ENCODE peak calls at places on chromosomes 12 and 14, in seven cellular contexts. G is chondrocyte; S is occipital lobe; D is DND-41; B is DMS53; P is CD4-positive, alpha-beta T cell; L is stimulated activated CD4-positive, alpha-beta T cell treated with anti-CD3 and anti-CD28 coated beads, Interleukin-12 subunit alpha, Interleukin-12 subunit beta, amount 100 ng/mL, for 24 hours. N is an unnamed sample.

GRCh38 chr14:67630938-67631337 is 11.2 kb downstream of the ARG2 start:
- DNase-seq in G (no peak), S (no peak), D (no peak), B (no peak), P (no peak), L (no peak), N (no peak)

GRCh38 chr12:12088147-12088546 is 17.4 kb downstream of the BCL2L14 start:
- DNase-seq in G (no peak), S (no peak), D (no peak), B (no peak), P (no peak), L (no peak), N (no peak)

GRCh38 chr14:102501751-102502315 is 7.7 kb downstream of the ANKRD9 start:
- DNase-seq in G (no peak), S (no peak), D (no peak), B (no peak), P (no peak), L (no peak), N (no peak)

GRCh38 chr14:68027276-68027675 is 207.7 kb downstream of the RAD51B start:
- DNase-seq in G (no peak), S (no peak), D (no peak), B (no peak), P (no peak), L (no peak), N (no peak)

GRCh38 chr14:42642787-42643186 is 1036.1 kb downstream of the LRFN5 start:
- DNase-seq in G (no peak), S (no peak), D (no peak), B (no peak), P (no peak), L (no peak), N (no peak)

GRCh38 chr12:22287776-22288621 is 46.5 kb downstream of the ST8SIA1 start:
- DNase-seq in G (no peak), S (no peak), D (peak), B (peak), P (no peak), L (peak), N (no peak)

GRCh38 chr14:22852940-22853767 is 16.8 kb downstream of the MMP14 start:
- DNase-seq in G (peak), S (peak), D (peak), B (peak), P (peak), L (peak), N (peak)

GRCh38 chr14:77607741-77608302 is 8.6 kb downstream of the SPTLC2 start:
- DNase-seq in G (no peak), S (no peak), D (no peak), B (no peak), P (no peak), L (no peak), N (no peak)

GRCh38 chr12:118650586-118650960 is 274.2 kb downstream of the SUDS3 start:
- DNase-seq in G (no peak), S (no peak), D (no peak), B (no peak), P (no peak), L (no peak), N (no peak)

GRCh38 chr12:90770861-90771260 is 184.1 kb downstream of the CCER1 start:
- DNase-seq in G (no peak), S (no peak), D (no peak), B (peak), P (no peak), L (no peak), N (no peak)

GRCh38 chr12:115700896-115701465 is 576.5 kb downstream of the MED13L start:
- DNase-seq in G (no peak), S (no peak), D (no peak), B (no peak), P (no peak), L (no peak), N (no peak)

GRCh38 chr12:72602616-72603015 is 330.4 kb downstream of the TRHDE start:
- DNase-seq in G (no peak), S (no peak), D (no peak), B (no peak), P (no peak), L (no peak), N (no peak)

GRCh38 chr14:98210045-98210678 is 1061.8 kb downstream of the BCL11B start:
- DNase-seq in G (no peak), S (no peak), D (peak), B (no peak), P (peak), L (no peak), N (no peak)

GRCh38 chr12:64412458-64412857 is 8.3 kb downstream of the XPOT start:
- DNase-seq in G (no peak), S (no peak), D (no peak), B (no peak), P (no peak), L (no peak), N (no peak)

GRCh38 chr12:21941522-21942376 is 523 bp upstream of the ABCC9 start:
- DNase-seq in G (no peak), S (no peak), D (no peak), B (peak), P (no peak), L (no peak), N (no peak)

GRCh38 chr12:51963477-51963876 is 12.0 kb downstream of the ACVR1B start:
- DNase-seq in G (no peak), S (no peak), D (no peak), B (no peak), P (no peak), L (no peak), N (no peak)

GRCh38 chr14:104865631-104866441 is 768 bp downstream of the CEP170B start:
- DNase-seq in G (no peak), S (peak), D (no peak), B (peak), P (no peak), L (no peak), N (no peak)

GRCh38 chr14:58882577-58883018 is 244.8 kb downstream of the DACT1 start:
- DNase-seq in G (no peak), S (no peak), D (no peak), B (no peak), P (no peak), L (no peak), N (no peak)

GRCh38 chr14:95189400-95190162 is 32.3 kb upstream of the DICER1 start:
- DNase-seq in G (no peak), S (no peak), D (no peak), B (no peak), P (no peak), L (no peak), N (no peak)

GRCh38 chr12:64825143-64826011 is 930 bp downstream of the TBC1D30 start:
- DNase-seq in G (no peak), S (peak), D (no peak), B (no peak), P (no peak), L (no peak), N (no peak)

GRCh38 chr14:87824261-87824660 is 168.7 kb downstream of the GALC start:
- DNase-seq in G (no peak), S (no peak), D (no peak), B (no peak), P (no peak), L (no peak), N (no peak)

GRCh38 chr12:2336409-2336829 is 283.6 kb downstream of the CACNA1C start:
- DNase-seq in G (no peak), S (no peak), D (no peak), B (no peak), P (no peak), L (no peak), N (no peak)

GRCh38 chr12:56591111-56591510 is 39.0 kb downstream of the BAZ2A start:
- DNase-seq in G (no peak), S (no peak), D (no peak), B (peak), P (no peak), L (no peak), N (no peak)

GRCh38 chr14:95494456-95494855 is 22.0 kb downstream of the SYNE3 start:
- DNase-seq in G (no peak), S (no peak), D (no peak), B (no peak), P (no peak), L (no peak), N (no peak)

GRCh38 chr12:57205931-57206330 is 10.7 kb upstream of the NXPH4 start:
- DNase-seq in G (no peak), S (no peak), D (no peak), B (no peak), P (no peak), L (no peak), N (no peak)

GRCh38 chr12:77847665-77848431 is 17.2 kb downstream of the NAV3 start:
- DNase-seq in G (no peak), S (no peak), D (no peak), B (peak), P (no peak), L (no peak), N (no peak)

GRCh38 chr12:39605501-39605900 is 14.1 kb downstream of the ABCD2 start:
- DNase-seq in G (no peak), S (no peak), D (no peak), B (peak), P (no peak), L (no peak), N (no peak)

GRCh38 chr12:14325716-14326343 is 39.7 kb upstream of the ATF7IP start:
- DNase-seq in G (no peak), S (no peak), D (no peak), B (no peak), P (no peak), L (no peak), N (no peak)

GRCh38 chr14:59464651-59465569 is at the start of gene GPR135:
- DNase-seq in G (peak), S (peak), D (no peak), B (peak), P (peak), L (no peak), N (peak)

GRCh38 chr14:71206766-71207371 is 299.6 kb downstream of the PCNX1 start:
- DNase-seq in G (no peak), S (peak), D (no peak), B (peak), P (no peak), L (no peak), N (peak)

GRCh38 chr12:127620956-127621355 is 646.0 kb upstream of the TMEM132C start:
- DNase-seq in G (no peak), S (no peak), D (no peak), B (peak), P (no peak), L (no peak), N (no peak)

GRCh38 chr14:50530358-50530757 is 2.0 kb downstream of the MAP4K5 start:
- DNase-seq in G (no peak), S (no peak), D (no peak), B (no peak), P (no peak), L (no peak), N (no peak)

GRCh38 chr14:82710257-82710841 is 1176.7 kb upstream of the SEL1L start:
- DNase-seq in G (no peak), S (no peak), D (peak), B (peak), P (no peak), L (no peak), N (no peak)

GRCh38 chr14:80584638-80585505 is 356.7 kb downstream of the CEP128 start:
- DNase-seq in G (no peak), S (no peak), D (no peak), B (peak), P (no peak), L (no peak), N (no peak)

GRCh38 chr12:39646963-39647362 is 27.4 kb upstream of the ABCD2 start:
- DNase-seq in G (no peak), S (no peak), D (no peak), B (no peak), P (no peak), L (no peak), N (no peak)

GRCh38 chr12:49580572-49581535 is 12.9 kb upstream of the MCRS1 start:
- DNase-seq in G (no peak), S (peak), D (peak), B (peak), P (peak), L (no peak), N (peak)

GRCh38 chr12:388547-389137 is 478 bp downstream of the KDM5A start:
- DNase-seq in G (no peak), S (no peak), D (peak), B (no peak), P (no peak), L (peak), N (no peak)

GRCh38 chr14:69275331-69275730 is 15.4 kb downstream of the GALNT16 start:
- DNase-seq in G (no peak), S (no peak), D (no peak), B (no peak), P (no peak), L (no peak), N (no peak)

GRCh38 chr14:28406181-28406580 is 360.4 kb upstream of the FOXG1 start:
- DNase-seq in G (no peak), S (no peak), D (no peak), B (no peak), P (no peak), L (no peak), N (no peak)

N was measured in amygdala.